ENCODE peak calls at places on chromosomes 3 and 15, in nine cellular contexts. C is hepatocyte, N is ovary, S is coronary artery, H is activated T-cell treated with anti-CD3 and anti-CD28 coated beads for 1 hour, Y is T-helper 17 cell, R is SHP77, L is WTC11, I is mesenteric fat pad. V is an unnamed sample.

GRCh38 chr15:77944002-77944867 is 133.3 kb downstream of the TBC1D2B start:
- DNase-seq in S (peak), Y (no peak), N (peak), I (peak), H (no peak), C (peak), R (no peak), L (peak), V (no peak)

GRCh38 chr3:8532251-8532831 is 30.7 kb downstream of the LMCD1 start:
- DNase-seq in Y (no peak), I (no peak), H (no peak), S (no peak), C (no peak), L (no peak), N (peak), R (no peak), V (no peak)

GRCh38 chr3:124119056-124119721 is 127.3 kb upstream of the ROPN1 start:
- DNase-seq in L (no peak), C (no peak), R (no peak), I (no peak), Y (no peak), H (no peak), N (no peak), S (no peak), V (no peak)

GRCh38 chr15:66411190-66411589 is 24.5 kb downstream of the MAP2K1 start:
- DNase-seq in Y (no peak), L (no peak), S (no peak), N (no peak), C (no peak), I (no peak), R (no peak), H (no peak), V (no peak)

GRCh38 chr3:129577356-129577755 is 29.1 kb downstream of the PLXND1 start:
- DNase-seq in L (no peak), I (no peak), Y (no peak), H (no peak), C (no peak), N (no peak), R (peak), S (no peak), V (peak)

GRCh38 chr3:101070260-101071121 is 77.3 kb upstream of the ABI3BP start:
- DNase-seq in R (peak), S (no peak), H (peak), L (peak), C (peak), N (no peak), Y (peak), I (no peak), V (peak)

GRCh38 chr3:100260081-100260684 is 609 bp upstream of the TBC1D23 start:
- DNase-seq in R (peak), Y (no peak), H (no peak), I (no peak), L (peak), C (peak), S (peak), N (peak), V (no peak)

GRCh38 chr3:120793601-120794000 is 51.1 kb downstream of the GTF2E1 start:
- DNase-seq in S (no peak), Y (no peak), R (no peak), L (no peak), I (no peak), H (no peak), N (no peak), C (no peak), V (no peak)

GRCh38 chr3:20739814-20740213 is 553.8 kb upstream of the SGO1 start:
- DNase-seq in S (no peak), N (no peak), L (no peak), C (no peak), Y (no peak), H (no peak), I (no peak), R (no peak), V (no peak)

GRCh38 chr15:78046796-78047341 is 30.6 kb downstream of the TBC1D2B start:
- DNase-seq in I (no peak), R (no peak), N (no peak), Y (no peak), C (no peak), L (no peak), H (no peak), S (no peak), V (no peak)

GRCh38 chr15:52183562-52184173 is 7.5 kb downstream of the GNB5 start:
- DNase-seq in N (peak), L (peak), H (no peak), R (peak), S (no peak), C (peak), I (no peak), Y (peak), V (no peak)

GRCh38 chr3:45760878-45761711 is 35.2 kb downstream of the SLC6A20 start:
- DNase-seq in N (peak), R (peak), C (peak), Y (no peak), H (peak), S (no peak), I (no peak), L (peak), V (peak)

GRCh38 chr3:135851201-135852061 is 114.1 kb upstream of the PPP2R3A start:
- DNase-seq in C (no peak), Y (no peak), R (no peak), N (no peak), L (no peak), I (no peak), H (no peak), S (no peak), V (peak)

GRCh38 chr15:66072616-66073361 is 180.8 kb downstream of the MEGF11 start:
- DNase-seq in N (no peak), C (no peak), I (peak), H (no peak), Y (no peak), L (no peak), R (no peak), S (no peak), V (no peak)

GRCh38 chr3:10758304-10759037 is 57.6 kb upstream of the SLC6A11 start:
- DNase-seq in I (no peak), H (peak), N (peak), C (peak), Y (no peak), L (peak), S (no peak), R (peak), V (peak)

GRCh38 chr3:171822707-171823106 is 12.4 kb upstream of the PLD1 start:
- DNase-seq in N (no peak), H (no peak), R (no peak), S (no peak), L (no peak), C (no peak), I (no peak), Y (no peak), V (no peak)

GRCh38 chr15:70578196-70578595 is 185.2 kb downstream of the UACA start:
- DNase-seq in C (no peak), S (peak), R (no peak), N (no peak), L (no peak), Y (no peak), I (no peak), H (no peak), V (no peak)

GRCh38 chr3:64278631-64279030 is 53.4 kb upstream of the PRICKLE2 start:
- DNase-seq in S (no peak), R (no peak), N (no peak), I (no peak), L (no peak), Y (no peak), C (no peak), H (no peak), V (no peak)

GRCh38 chr3:29754346-29754745 is 473.5 kb downstream of the RBMS3 start:
- DNase-seq in R (no peak), Y (no peak), L (no peak), H (no peak), N (no peak), C (no peak), I (no peak), S (no peak), V (no peak)

GRCh38 chr15:34608517-34608916 is 25.1 kb upstream of the GOLGA8B start:
- DNase-seq in R (no peak), L (no peak), Y (no peak), S (no peak), N (no peak), I (no peak), H (no peak), C (no peak), V (no peak)

V was measured in DMS153.